ENCODE peak calls at places on chromosome 22, in nine cellular contexts. R, S, K, J, X, P, L, M and Y are unnamed samples.

GRCh38 chr22:37179622-37180420 is 8.2 kb downstream of the C1QTNF6 start:
- DNase-seq in R (no peak), S (no peak), K (no peak), J (no peak), X (no peak), P (no peak), L (no peak), M (no peak), Y (peak)

GRCh38 chr22:37538590-37539357 is 19.6 kb upstream of the CARD10 start:
- DNase-seq in R (peak), S (peak), K (peak), J (peak), X (peak), P (peak), L (peak), M (peak), Y (peak)

GRCh38 chr22:28885939-28886338 is 2.6 kb downstream of the ZNRF3 start:
- DNase-seq in R (no peak), S (no peak), K (peak), J (no peak), X (no peak), P (no peak), L (no peak), M (no peak), Y (no peak)

GRCh38 chr22:23520875-23521441 is 59.1 kb downstream of the IGLL1 start:
- DNase-seq in R (peak), S (no peak), K (no peak), J (no peak), X (no peak), P (no peak), L (no peak), M (peak), Y (peak)

GRCh38 chr22:37416806-37417205 is 10.5 kb downstream of the ELFN2 start:
- DNase-seq in R (no peak), S (no peak), K (peak), J (no peak), X (no peak), P (no peak), L (no peak), M (no peak), Y (no peak)

GRCh38 chr22:44398791-44399190 is 86.0 kb upstream of the SHISAL1 start:
- DNase-seq in R (peak), S (peak), K (peak), J (no peak), X (no peak), P (no peak), L (no peak), M (peak), Y (no peak)

GRCh38 chr22:24583221-24583971 is 9.5 kb downstream of the LRRC75B start:
- DNase-seq in R (no peak), S (no peak), K (no peak), J (no peak), X (no peak), P (peak), L (no peak), M (no peak), Y (no peak)

GRCh38 chr22:24965822-24966626 is 13.5 kb downstream of the KIAA1671 start:
- DNase-seq in R (peak), S (no peak), K (no peak), J (no peak), X (peak), P (peak), L (no peak), M (no peak), Y (peak)

GRCh38 chr22:20777420-20778177 is 3.7 kb downstream of the SERPIND1 start:
- DNase-seq in R (peak), S (no peak), K (peak), J (no peak), X (no peak), P (peak), L (peak), M (peak), Y (no peak)

GRCh38 chr22:47446331-47446730 is 683.9 kb downstream of the TBC1D22A start:
- DNase-seq in R (no peak), S (no peak), K (no peak), J (no peak), X (no peak), P (no peak), L (no peak), M (no peak), Y (no peak)

GRCh38 chr22:36201630-36202312 is at the start of gene APOL4:
- DNase-seq in R (peak), S (no peak), K (no peak), J (no peak), X (no peak), P (no peak), L (no peak), M (peak), Y (peak)

GRCh38 chr22:28429711-28430110 is 249.9 kb downstream of the TTC28 start:
- DNase-seq in R (no peak), S (no peak), K (no peak), J (no peak), X (no peak), P (no peak), L (no peak), M (no peak), Y (no peak)

GRCh38 chr22:29798318-29798717 is 31.1 kb downstream of the UQCR10 start:
- DNase-seq in R (no peak), S (no peak), K (peak), J (no peak), X (no peak), P (no peak), L (no peak), M (no peak), Y (peak)

GRCh38 chr22:19065298-19065859 is 56.8 kb downstream of the DGCR2 start:
- DNase-seq in R (no peak), S (no peak), K (no peak), J (no peak), X (no peak), P (no peak), L (no peak), M (no peak), Y (no peak)

GRCh38 chr22:28600546-28601143 is 79.0 kb downstream of the TTC28 start:
- DNase-seq in R (no peak), S (no peak), K (peak), J (peak), X (no peak), P (peak), L (peak), M (no peak), Y (no peak)

GRCh38 chr22:30754971-30755759 is 60.5 kb downstream of the OSBP2 start:
- DNase-seq in R (peak), S (peak), K (peak), J (peak), X (peak), P (peak), L (peak), M (peak), Y (peak)

GRCh38 chr22:44591146-44591790 is 93.2 kb upstream of the RTL6 start:
- DNase-seq in R (no peak), S (no peak), K (no peak), J (no peak), X (no peak), P (no peak), L (no peak), M (no peak), Y (no peak)

GRCh38 chr22:35539910-35540599 is 576 bp upstream of the RASD2 start:
- DNase-seq in R (peak), S (peak), K (peak), J (peak), X (peak), P (peak), L (no peak), M (peak), Y (peak)

DNA sequence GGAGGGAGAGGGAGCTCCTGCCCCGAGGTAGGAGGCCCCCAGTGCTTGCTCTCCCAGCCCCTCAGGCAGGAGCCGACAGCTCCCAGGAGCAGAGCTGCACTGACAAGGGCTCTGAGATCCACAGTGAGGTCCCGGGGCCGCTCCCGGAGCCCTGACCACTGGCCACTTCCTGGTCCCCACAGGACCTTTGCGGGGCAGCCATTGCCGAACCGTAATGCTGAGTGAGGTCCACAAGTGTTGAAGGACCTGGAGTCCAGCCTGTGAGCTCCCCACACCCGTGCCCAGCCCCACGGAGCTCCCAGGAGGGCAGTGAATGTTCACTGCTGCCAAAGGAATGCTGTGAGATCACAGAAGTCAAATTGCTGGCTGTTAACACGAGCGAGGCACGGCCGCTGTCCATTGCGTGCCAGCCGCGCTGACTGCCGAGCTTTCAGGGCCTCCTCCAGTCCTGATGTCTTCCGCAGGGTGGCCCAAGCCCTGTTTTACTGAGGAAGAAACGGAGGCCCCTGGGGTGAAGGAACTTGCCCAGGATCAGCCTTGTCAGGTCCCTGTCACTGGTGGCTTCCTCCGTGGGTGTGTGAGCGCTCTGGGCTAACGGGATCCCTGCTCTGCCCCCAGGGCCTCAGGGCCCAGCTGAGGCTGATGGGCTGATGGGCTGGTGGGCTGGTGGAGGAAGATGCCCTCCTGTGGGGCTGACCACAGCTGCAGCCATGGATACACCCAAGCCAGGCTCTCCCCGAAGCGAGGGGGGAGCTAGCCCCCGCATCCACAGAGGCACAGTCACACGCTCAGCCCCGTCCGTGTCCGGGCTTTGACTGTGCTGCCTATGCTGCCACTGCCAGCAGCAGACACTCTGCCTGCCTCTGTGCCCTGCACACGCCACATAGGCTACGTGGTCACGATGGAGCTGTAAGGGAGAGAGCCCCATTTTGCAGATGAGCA is 70.8 kb downstream of the WNT7B start:
- DNase-seq in R (no peak), S (no peak), K (peak), J (no peak), X (no peak), P (no peak), L (no peak), M (no peak), Y (peak)
- TF ChIP-seq CTCF in R (no peak), S (no peak), K (no peak), J (no peak), X (no peak), P (no peak), L (no peak), M (no peak), Y (no peak)

GRCh38 chr22:39309364-39309861 is 10.0 kb downstream of the RPL3 start:
- DNase-seq in R (peak), S (no peak), K (no peak), J (no peak), X (peak), P (peak), L (no peak), M (no peak), Y (no peak)

GRCh38 chr22:39311592-39312400 is 7.6 kb downstream of the RPL3 start:
- DNase-seq in R (no peak), S (no peak), K (peak), J (no peak), X (peak), P (no peak), L (no peak), M (no peak), Y (no peak)

GRCh38 chr22:39306456-39307361 is 12.7 kb downstream of the RPL3 start:
- DNase-seq in R (no peak), S (peak), K (peak), J (no peak), X (peak), P (peak), L (no peak), M (no peak), Y (no peak)

GRCh38 chr22:39309881-39310714 is 9.3 kb downstream of the RPL3 start:
- DNase-seq in R (no peak), S (no peak), K (peak), J (no peak), X (no peak), P (no peak), L (no peak), M (no peak), Y (no peak)

GRCh38 chr22:39308614-39309363 is 10.6 kb downstream of the RPL3 start:
- DNase-seq in R (peak), S (no peak), K (peak), J (no peak), X (peak), P (peak), L (peak), M (peak), Y (peak)
- TF ChIP-seq CTCF in R (no peak), S (no peak), K (no peak), J (no peak), X (no peak), P (no peak), L (peak), M (peak), Y (no peak)

DNA sequence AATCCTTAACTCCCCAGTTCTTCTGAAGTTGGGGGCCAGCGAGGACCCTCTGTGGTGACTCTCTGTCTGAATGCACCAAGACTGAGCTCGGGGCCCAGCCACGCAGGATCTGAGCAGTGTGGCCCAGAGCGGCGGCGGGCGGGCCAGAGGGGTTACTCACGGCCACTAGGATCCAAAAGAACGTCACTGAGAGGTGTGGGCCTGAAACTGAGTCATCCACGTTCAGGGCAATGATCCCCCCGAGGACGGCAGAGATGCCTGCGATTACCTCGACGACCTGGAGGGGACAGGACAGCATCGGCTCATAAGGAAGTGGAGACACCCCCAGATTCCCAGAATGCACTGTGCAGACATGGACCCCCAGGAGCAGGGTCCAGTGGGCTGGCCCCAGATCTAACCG is 11.2 kb downstream of the MLC1 start:
- DNase-seq in R (no peak), S (no peak), K (no peak), J (no peak), X (no peak), P (no peak), L (no peak), M (no peak), Y (no peak)
- TF ChIP-seq CTCF in R (no peak), S (no peak), K (no peak), J (no peak), X (no peak), P (no peak), L (no peak), M (no peak), Y (no peak)

GRCh38 chr22:50059185-50059880 is 1.2 kb upstream of the TTLL8 start:
- DNase-seq in R (no peak), S (peak), K (peak), J (no peak), X (no peak), P (no peak), L (no peak), M (no peak), Y (no peak)
- TF ChIP-seq CTCF in R (no peak), S (no peak), K (no peak), J (no peak), X (no peak), P (no peak), L (peak), M (no peak), Y (no peak)

GRCh38 chr22:22193923-22194322 is 50.7 kb upstream of the VPREB1 start:
- DNase-seq in R (no peak), S (no peak), K (no peak), J (no peak), X (no peak), P (no peak), L (no peak), M (no peak), Y (no peak)

GRCh38 chr22:22196833-22197477 is 47.6 kb upstream of the VPREB1 start:
- DNase-seq in R (no peak), S (no peak), K (no peak), J (no peak), X (no peak), P (no peak), L (no peak), M (no peak), Y (no peak)

GRCh38 chr22:22196018-22196533 is 48.5 kb upstream of the VPREB1 start:
- DNase-seq in R (no peak), S (no peak), K (no peak), J (peak), X (no peak), P (no peak), L (no peak), M (no peak), Y (peak)

GRCh38 chr22:22195265-22196017 is 49.1 kb upstream of the VPREB1 start:
- DNase-seq in R (no peak), S (peak), K (peak), J (peak), X (peak), P (peak), L (peak), M (no peak), Y (peak)

DNA sequence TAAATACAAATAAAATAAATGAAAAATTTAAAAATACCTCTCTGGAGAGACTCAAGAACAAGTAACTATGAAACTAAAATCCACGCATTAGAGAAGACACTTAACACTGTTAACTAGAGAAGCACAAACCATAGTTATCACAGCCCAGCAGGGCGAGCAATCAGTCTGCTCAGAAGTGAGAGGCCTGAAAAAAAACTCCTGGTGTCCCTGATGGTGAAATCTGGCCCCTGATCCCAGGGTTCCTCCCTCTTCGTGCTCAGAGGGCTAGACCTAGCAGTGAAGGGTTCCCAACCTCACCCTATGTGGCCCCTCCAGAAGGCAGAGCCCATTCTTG is 49.7 kb upstream of the VPREB1 start:
- DNase-seq in R (no peak), S (no peak), K (no peak), J (no peak), X (no peak), P (no peak), L (no peak), M (no peak), Y (no peak)
- TF ChIP-seq CTCF in R (no peak), S (no peak), K (no peak), J (no peak), X (no peak), P (no peak), L (no peak), M (no peak), Y (no peak)

GRCh38 chr22:27358096-27358870 is 443.3 kb downstream of the MN1 start:
- DNase-seq in R (no peak), S (no peak), K (no peak), J (no peak), X (no peak), P (no peak), L (no peak), M (no peak), Y (no peak)
- TF ChIP-seq CTCF in R (no peak), S (no peak), K (no peak), J (no peak), X (no peak), P (no peak), L (no peak), M (no peak), Y (no peak)